ENCODE peak calls at places on chromosomes 7 and 10, in nine cellular contexts. C is stomach, K is aorta, N is neural progenitor cell, U is pancreas, W is A673, B is cardiac muscle cell, J is ascending aorta, Y is transverse colon. D is an unnamed sample.
A peak's percentile ranks its signal among the peaks of the same experiment; 100 is the strongest.

GRCh38 chr7:100366411-100367250 is 6.7 kb upstream of the PILRA start:
- DNase-seq in C (no peak), K (peak; percentile 57), N (no peak), U (no peak), W (no peak), B (no peak), J (no peak), Y (peak; percentile 41), D (no peak)

GRCh38 chr7:130009848-130010688 is 41.1 kb downstream of the ZC3HC1 start:
- DNase-seq in C (peak; percentile 31), K (peak; percentile 80), N (no peak), U (peak; percentile 73), W (no peak), B (no peak), J (no peak), Y (peak; percentile 31), D (peak; percentile 28)

GRCh38 chr10:95675403-95676116 is 18.2 kb downstream of the TCTN3 start:
- DNase-seq in C (no peak), K (no peak), N (no peak), U (no peak), W (no peak), B (no peak), J (no peak), Y (no peak), D (no peak)

GRCh38 chr10:31757374-31757773 is 171.3 kb downstream of the ARHGAP12 start:
- DNase-seq in C (no peak), K (no peak), N (no peak), U (no peak), W (no peak), B (no peak), J (no peak), Y (no peak), D (peak; percentile 64)

GRCh38 chr7:17984288-17984687 is 43.4 kb downstream of the PRPS1L1 start:
- DNase-seq in C (no peak), K (no peak), N (no peak), U (no peak), W (no peak), B (no peak), J (no peak), Y (peak; percentile 21), D (no peak)

GRCh38 chr7:135811513-135811912 is 62.9 kb upstream of the FAM180A start:
- DNase-seq in C (no peak), K (no peak), N (no peak), U (no peak), W (no peak), B (no peak), J (no peak), Y (no peak), D (no peak)

GRCh38 chr7:389911-390601 is 100.1 kb downstream of the FOXL3 start:
- DNase-seq in C (peak; percentile 24), K (peak; percentile 67), N (no peak), U (peak; percentile 55), W (no peak), B (no peak), J (no peak), Y (peak; percentile 6), D (peak; percentile 49)

GRCh38 chr10:46094197-46094500 is 48.1 kb upstream of the MSMB start:
- DNase-seq in C (no peak), K (no peak), N (no peak), U (no peak), W (no peak), B (no peak), J (no peak), Y (no peak), D (no peak)

GRCh38 chr10:47025253-47025539 is 114.0 kb downstream of the PTPN20 start:
- DNase-seq in C (peak; percentile 21), K (no peak), N (no peak), U (peak; percentile 35), W (no peak), B (no peak), J (no peak), Y (no peak), D (no peak)

GRCh38 chr7:35869810-35870209 is 69.0 kb downstream of the SEPTIN7 start:
- DNase-seq in C (no peak), K (no peak), N (no peak), U (no peak), W (no peak), B (no peak), J (no peak), Y (no peak), D (no peak)
- H3K27ac ChIP-seq in C (no peak overlapping the region), K (no peak overlapping the region), N (no peak overlapping the region), U (no peak overlapping the region), W (no peak overlapping the region), B (no peak overlapping the region), J (peak overlapping the region; percentile 17), Y (no peak overlapping the region), D (no peak overlapping the region)

GRCh38 chr7:139741239-139741638 is 36.6 kb downstream of the HIPK2 start:
- DNase-seq in C (no peak), K (no peak), N (no peak), U (no peak), W (no peak), B (no peak), J (no peak), Y (no peak), D (no peak)

GRCh38 chr7:139739863-139740597 is 37.8 kb downstream of the HIPK2 start:
- DNase-seq in C (peak; percentile 72), K (no peak), N (no peak), U (peak; percentile 80), W (no peak), B (no peak), J (no peak), Y (peak; percentile 44), D (peak; percentile 93)

GRCh38 chr7:139743267-139743966 is 34.4 kb downstream of the HIPK2 start:
- DNase-seq in C (no peak), K (no peak), N (no peak), U (no peak), W (no peak), B (no peak), J (no peak), Y (no peak), D (no peak)

GRCh38 chr7:139743967-139744767 is 33.6 kb downstream of the HIPK2 start:
- DNase-seq in C (no peak), K (no peak), N (no peak), U (no peak), W (no peak), B (no peak), J (no peak), Y (no peak), D (no peak)

GRCh38 chr7:139741813-139742344 is 35.9 kb downstream of the HIPK2 start:
- DNase-seq in C (no peak), K (no peak), N (no peak), U (no peak), W (no peak), B (no peak), J (no peak), Y (no peak), D (no peak)
- H3K27ac ChIP-seq in C (no peak overlapping the region), K (no peak overlapping the region), N (no peak overlapping the region), U (no peak overlapping the region), W (no peak overlapping the region), B (no peak overlapping the region), J (peak overlapping the region; percentile 82), Y (no peak overlapping the region), D (peak overlapping the region; percentile 78)

GRCh38 chr7:25026156-25026555 is 46.2 kb upstream of the OSBPL3 start:
- DNase-seq in C (no peak), K (no peak), N (peak; percentile 25), U (no peak), W (no peak), B (no peak), J (no peak), Y (no peak), D (no peak)
- H3K27ac ChIP-seq in C (no peak overlapping the region), K (no peak overlapping the region), N (no peak overlapping the region), U (no peak overlapping the region), W (no peak overlapping the region), B (no peak overlapping the region), J (no peak overlapping the region), Y (no peak overlapping the region), D (no peak overlapping the region)

GRCh38 chr10:113385021-113385975 is 167.6 kb upstream of the HABP2 start:
- DNase-seq in C (peak; percentile 81), K (peak; percentile 90), N (peak; percentile 94), U (peak; percentile 86), W (peak; percentile 88), B (peak; percentile 91), J (peak; percentile 50), Y (peak; percentile 79), D (peak; percentile 85)
- H3K27ac ChIP-seq in C (peak overlapping the region; percentile 25), K (no peak overlapping the region), N (no peak overlapping the region), U (no peak overlapping the region), W (no peak overlapping the region), B (no peak overlapping the region), J (peak overlapping the region; percentile 83), Y (peak overlapping the region; percentile 42), D (no peak overlapping the region)

DNA sequence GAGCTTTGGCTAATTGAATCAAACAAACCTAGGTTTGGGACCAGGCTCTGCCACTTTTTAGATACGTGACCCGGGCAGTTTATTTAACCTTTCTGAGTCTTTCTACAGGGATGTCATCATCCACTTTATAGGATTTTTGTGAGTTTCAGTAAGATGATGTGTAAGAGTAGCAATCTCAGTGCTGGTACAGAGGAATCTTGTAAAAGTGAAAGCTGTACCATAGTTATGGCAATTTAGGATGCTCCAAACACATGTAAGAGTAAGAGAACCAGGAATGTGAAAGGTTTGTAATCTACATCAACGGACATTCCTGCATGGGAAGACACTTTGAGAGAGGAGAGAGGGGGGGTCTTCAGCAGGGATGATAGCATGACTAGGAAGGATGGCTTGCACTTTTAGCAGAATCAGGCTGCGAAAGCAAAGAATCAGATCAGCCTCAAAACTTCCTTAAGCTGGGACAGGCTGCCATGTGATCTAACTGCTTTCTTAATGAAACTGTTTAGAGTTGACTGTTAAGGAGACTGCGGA is 968 bp downstream of the NOLC1 start:
- DNase-seq in C (no peak), K (no peak), N (no peak), U (no peak), W (no peak), B (no peak), J (no peak), Y (no peak), D (no peak)
- H3K27ac ChIP-seq in C (peak overlapping the region; percentile 94), K (no peak overlapping the region), N (no peak overlapping the region), U (peak overlapping the region; percentile 88), W (peak overlapping the region; percentile 93), B (peak overlapping the region; percentile 88), J (peak overlapping the region; percentile 86), Y (peak overlapping the region; percentile 89), D (no peak overlapping the region)

GRCh38 chr10:92208736-92209135 is 82.1 kb downstream of the CPEB3 start:
- DNase-seq in C (no peak), K (no peak), N (no peak), U (no peak), W (no peak), B (no peak), J (no peak), Y (no peak), D (no peak)
- H3K27ac ChIP-seq in C (no peak overlapping the region), K (peak overlapping the region; percentile 1), N (no peak overlapping the region), U (no peak overlapping the region), W (no peak overlapping the region), B (no peak overlapping the region), J (peak overlapping the region; percentile 68), Y (no peak overlapping the region), D (no peak overlapping the region)

DNA sequence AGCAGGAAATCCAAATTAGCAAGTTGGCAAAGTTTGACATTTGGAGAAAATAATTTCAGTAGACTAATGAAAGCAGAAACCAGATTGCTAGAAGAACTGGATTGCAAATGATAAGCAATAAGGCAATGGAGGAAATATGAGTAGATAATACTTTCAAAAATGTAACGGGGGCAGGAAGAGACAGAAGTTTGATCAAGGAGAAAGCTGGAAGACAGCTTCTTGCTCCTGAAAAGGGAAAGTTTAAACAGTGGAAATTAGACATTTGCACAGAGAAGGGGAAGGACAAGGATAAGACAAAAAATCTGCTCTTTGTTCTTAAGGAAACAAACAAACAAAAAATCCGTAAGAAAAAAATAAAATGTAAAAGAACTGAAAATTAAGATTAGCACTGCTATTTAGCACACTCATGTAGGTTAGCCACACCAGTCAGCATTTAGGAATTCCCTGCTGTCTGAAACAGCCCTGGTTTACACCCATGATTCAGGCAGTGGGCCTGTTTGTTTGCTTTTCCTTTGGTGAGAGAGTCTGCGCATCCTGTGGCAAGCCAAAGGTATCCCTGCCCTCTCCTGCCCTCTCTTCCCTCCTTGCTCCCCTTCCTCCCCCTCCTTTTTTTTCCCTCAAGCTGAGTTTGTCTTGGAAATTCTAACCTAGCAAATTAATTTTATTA is 104.3 kb upstream of the CAV2 start:
- DNase-seq in C (no peak), K (no peak), N (no peak), U (no peak), W (peak; percentile 33), B (no peak), J (no peak), Y (no peak), D (no peak)
- H3K27ac ChIP-seq in C (no peak overlapping the region), K (peak overlapping the region; percentile 43), N (no peak overlapping the region), U (no peak overlapping the region), W (peak overlapping the region; percentile 81), B (no peak overlapping the region), J (peak overlapping the region; percentile 54), Y (no peak overlapping the region), D (no peak overlapping the region)

D was measured in right lobe of liver.